ENCODE peak calls at places on chromosomes 1 and 21, in five cellular contexts. M, S, U, R and N are unnamed samples.

GRCh38 chr1:221541296-221541695 is 200.6 kb downstream of the DUSP10 start:
- DNase-seq in U (no peak), M (no peak), R (no peak), S (no peak), N (no peak)

GRCh38 chr1:160359559-160360226 is 7.2 kb upstream of the NHLH1 start:
- DNase-seq in U (no peak), S (peak; percentile 7), M (no peak), R (peak; percentile 32), N (no peak)

GRCh38 chr1:208142632-208143390 is 101.4 kb downstream of the PLXNA2 start:
- DNase-seq in R (no peak), U (no peak), S (no peak), M (no peak), N (no peak)

GRCh38 chr1:200959341-200959985 is 64.1 kb downstream of the KIF21B start:
- DNase-seq in M (no peak), S (no peak), U (no peak), R (no peak), N (peak; percentile 41)

GRCh38 chr1:180811886-180812285 is 100.8 kb upstream of the KIAA1614 start:
- DNase-seq in M (no peak), U (no peak), S (no peak), R (no peak), N (no peak)

GRCh38 chr21:44910229-44911065 is 10.3 kb downstream of the ITGB2 start:
- DNase-seq in R (no peak), S (no peak), U (no peak), M (no peak), N (no peak)

GRCh38 chr1:91015794-91016550 is 5.9 kb downstream of the ZNF644 start:
- DNase-seq in M (no peak), S (no peak), U (no peak), R (peak; percentile 42), N (no peak)

GRCh38 chr1:29052100-29052499 is 71.6 kb downstream of the TMEM200B start:
- DNase-seq in S (no peak), M (no peak), U (no peak), R (no peak), N (no peak)

GRCh38 chr1:43763497-43763973 is 56.2 kb downstream of the ST3GAL3 start:
- DNase-seq in M (no peak), S (peak; percentile 95), R (peak; percentile 93), U (peak; percentile 74), N (no peak)

GRCh38 chr1:44829506-44830384 is 13.3 kb downstream of the PTCH2 start:
- DNase-seq in U (no peak), S (no peak), R (no peak), M (no peak), N (no peak)

GRCh38 chr1:183191833-183192232 is 5.8 kb downstream of the LAMC2 start:
- DNase-seq in R (peak; percentile 95), U (no peak), M (no peak), S (peak; percentile 66), N (no peak)

GRCh38 chr1:183185941-183186490 is at the start of gene LAMC2:
- DNase-seq in M (no peak), U (no peak), S (peak; percentile 25), R (peak; percentile 52), N (peak; percentile 81)

GRCh38 chr1:183186820-183187219 is 756 bp downstream of the LAMC2 start:
- DNase-seq in R (no peak), S (no peak), M (no peak), U (no peak), N (no peak)
- H3K4me3 ChIP-seq in R (no peak overlapping the region), S (no peak overlapping the region), M (no peak overlapping the region), U (no peak overlapping the region), N (peak overlapping the region; percentile 42)

GRCh38 chr1:174932587-174932986 is 67.2 kb upstream of the CACYBP start:
- DNase-seq in M (no peak), R (no peak), U (no peak), S (no peak), N (no peak)
- TF ChIP-seq CTCF in M (no peak), R (no peak), U (no peak), S (peak; percentile 3), N (no peak)

GRCh38 chr1:10978719-10979118 is 33.7 kb upstream of the TARDBP start:
- DNase-seq in U (no peak), M (no peak), R (no peak), S (no peak), N (no peak)

GRCh38 chr1:10975567-10976326 is 36.7 kb upstream of the TARDBP start:
- DNase-seq in R (peak; percentile 64), U (no peak), S (peak; percentile 74), M (no peak), N (no peak)

GRCh38 chr1:10980094-10980577 is 32.3 kb upstream of the TARDBP start:
- DNase-seq in U (no peak), S (peak; percentile 91), R (peak; percentile 31), M (no peak), N (peak; percentile 88)

GRCh38 chr1:10979483-10979920 is 33.0 kb upstream of the TARDBP start:
- DNase-seq in M (no peak), S (peak; percentile 72), U (no peak), R (no peak), N (no peak)

GRCh38 chr1:10980841-10981727 is 31.4 kb upstream of the TARDBP start:
- DNase-seq in M (no peak), S (peak; percentile 59), U (no peak), R (no peak), N (no peak)
- H3K4me3 ChIP-seq in M (no peak overlapping the region), S (no peak overlapping the region), U (no peak overlapping the region), R (no peak overlapping the region), N (no peak overlapping the region)

GRCh38 chr1:77085109-77085508 is 134.1 kb downstream of the PIGK start:
- DNase-seq in S (no peak), M (no peak), R (no peak), U (no peak), N (no peak)
- TF ChIP-seq CTCF in S (no peak), M (no peak), R (no peak), U (no peak), N (no peak)